ENCODE peak calls at places on chromosomes 11 and 22, in four cellular contexts. One of them, this sample, is unnamed.

GRCh38 chr11:68960299-68961071 is 20.3 kb downstream of the MRGPRD start:
- DNase-seq in dorsolateral prefrontal cortex: no peak
- DNase-seq in astrocyte of the spinal cord: no peak
- DNase-seq in fibroblast of mammary gland: no peak
- DNase-seq in this sample: no peak

GRCh38 chr22:20968281-20968977 is 1.4 kb downstream of the AIFM3 start:
- DNase-seq in dorsolateral prefrontal cortex: no peak
- DNase-seq in astrocyte of the spinal cord: no peak
- DNase-seq in fibroblast of mammary gland: no peak
- DNase-seq in this sample: no peak

GRCh38 chr11:117197516-117198456 is 1.4 kb upstream of the TAGLN start:
- DNase-seq in dorsolateral prefrontal cortex: no peak
- DNase-seq in astrocyte of the spinal cord: no peak
- DNase-seq in fibroblast of mammary gland: no peak
- DNase-seq in this sample: no peak

GRCh38 chr11:64009234-64009633 is 23.0 kb downstream of the OTUB1 start:
- DNase-seq in dorsolateral prefrontal cortex: no peak
- DNase-seq in astrocyte of the spinal cord: no peak
- DNase-seq in fibroblast of mammary gland: no peak
- DNase-seq in this sample: no peak

GRCh38 chr22:24181996-24182560 is 791 bp downstream of the SUSD2 start:
- DNase-seq in dorsolateral prefrontal cortex: no peak
- DNase-seq in astrocyte of the spinal cord: no peak
- DNase-seq in fibroblast of mammary gland: no peak
- DNase-seq in this sample: no peak

GRCh38 chr11:65826972-65827773 is 6.6 kb upstream of the SNX32 start:
- DNase-seq in dorsolateral prefrontal cortex: no peak
- DNase-seq in astrocyte of the spinal cord: no peak
- DNase-seq in fibroblast of mammary gland: no peak
- DNase-seq in this sample: no peak

GRCh38 chr11:46300270-46300669 is 22.8 kb downstream of the CREB3L1 start:
- DNase-seq in dorsolateral prefrontal cortex: no peak
- DNase-seq in astrocyte of the spinal cord: no peak
- DNase-seq in fibroblast of mammary gland: no peak
- DNase-seq in this sample: no peak

GRCh38 chr11:111528557-111528956 is 12.0 kb upstream of the LAYN start:
- DNase-seq in dorsolateral prefrontal cortex: no peak
- DNase-seq in astrocyte of the spinal cord: no peak
- DNase-seq in fibroblast of mammary gland: no peak
- DNase-seq in this sample: no peak

GRCh38 chr22:30906411-30906810 is 62.2 kb downstream of the MORC2 start:
- DNase-seq in dorsolateral prefrontal cortex: no peak
- DNase-seq in astrocyte of the spinal cord: no peak
- DNase-seq in fibroblast of mammary gland: no peak
- DNase-seq in this sample: no peak

GRCh38 chr11:47204633-47204989 is 10.2 kb upstream of the DDB2 start:
- DNase-seq in dorsolateral prefrontal cortex: no peak
- DNase-seq in astrocyte of the spinal cord: peak; percentile 57
- DNase-seq in fibroblast of mammary gland: peak; percentile 70
- DNase-seq in this sample: peak; percentile 42

GRCh38 chr22:43009444-43009843 is 5.5 kb downstream of the PACSIN2 start:
- DNase-seq in dorsolateral prefrontal cortex: no peak
- DNase-seq in astrocyte of the spinal cord: no peak
- DNase-seq in fibroblast of mammary gland: no peak
- DNase-seq in this sample: no peak

GRCh38 chr11:44625759-44626523 is 60.5 kb downstream of the CD82 start:
- DNase-seq in dorsolateral prefrontal cortex: no peak
- DNase-seq in astrocyte of the spinal cord: no peak
- DNase-seq in fibroblast of mammary gland: no peak
- DNase-seq in this sample: no peak

GRCh38 chr22:26713823-26714449 is 56.5 kb downstream of the MIAT start:
- DNase-seq in dorsolateral prefrontal cortex: no peak
- DNase-seq in astrocyte of the spinal cord: peak; percentile 31
- DNase-seq in fibroblast of mammary gland: peak; percentile 41
- DNase-seq in this sample: peak; percentile 50

GRCh38 chr22:22327723-22328122 is 83.1 kb downstream of the VPREB1 start:
- DNase-seq in dorsolateral prefrontal cortex: no peak
- DNase-seq in astrocyte of the spinal cord: no peak
- DNase-seq in fibroblast of mammary gland: no peak
- DNase-seq in this sample: no peak

GRCh38 chr11:21505070-21505469 is 687.8 kb upstream of the ANO5 start:
- DNase-seq in dorsolateral prefrontal cortex: no peak
- DNase-seq in astrocyte of the spinal cord: no peak
- DNase-seq in fibroblast of mammary gland: no peak
- DNase-seq in this sample: no peak

GRCh38 chr11:94884322-94884721 is 89.0 kb downstream of the CWC15 start:
- DNase-seq in dorsolateral prefrontal cortex: no peak
- DNase-seq in astrocyte of the spinal cord: no peak
- DNase-seq in fibroblast of mammary gland: no peak
- DNase-seq in this sample: no peak

GRCh38 chr11:121450424-121450823 is 1.7 kb upstream of the SORL1 start:
- DNase-seq in dorsolateral prefrontal cortex: no peak
- DNase-seq in astrocyte of the spinal cord: no peak
- DNase-seq in fibroblast of mammary gland: no peak
- DNase-seq in this sample: no peak

GRCh38 chr22:23410411-23410810 is 169.7 kb downstream of the IGLL1 start:
- DNase-seq in dorsolateral prefrontal cortex: peak; percentile 11
- DNase-seq in astrocyte of the spinal cord: no peak
- DNase-seq in fibroblast of mammary gland: no peak
- DNase-seq in this sample: no peak

GRCh38 chr11:59792507-59792906 is 18.1 kb downstream of the MRPL16 start:
- DNase-seq in dorsolateral prefrontal cortex: no peak
- DNase-seq in astrocyte of the spinal cord: no peak
- DNase-seq in fibroblast of mammary gland: no peak
- DNase-seq in this sample: no peak

GRCh38 chr11:848380-848931 is 5.8 kb downstream of the TSPAN4 start:
- DNase-seq in dorsolateral prefrontal cortex: no peak
- DNase-seq in astrocyte of the spinal cord: no peak
- DNase-seq in fibroblast of mammary gland: no peak
- DNase-seq in this sample: peak; percentile 40

GRCh38 chr11:7527029-7527428 is 13.2 kb downstream of the PPFIBP2 start:
- DNase-seq in dorsolateral prefrontal cortex: no peak
- DNase-seq in astrocyte of the spinal cord: no peak
- DNase-seq in fibroblast of mammary gland: no peak
- DNase-seq in this sample: no peak

GRCh38 chr11:120391854-120392253 is 55.6 kb downstream of the ARHGEF12 start:
- DNase-seq in dorsolateral prefrontal cortex: no peak
- DNase-seq in astrocyte of the spinal cord: peak; percentile 32
- DNase-seq in fibroblast of mammary gland: no peak
- DNase-seq in this sample: no peak

GRCh38 chr11:120391297-120391696 is 55.1 kb downstream of the ARHGEF12 start:
- DNase-seq in dorsolateral prefrontal cortex: no peak
- DNase-seq in astrocyte of the spinal cord: no peak
- DNase-seq in fibroblast of mammary gland: no peak
- DNase-seq in this sample: no peak

GRCh38 chr11:120390585-120390922 is 54.3 kb downstream of the ARHGEF12 start:
- DNase-seq in dorsolateral prefrontal cortex: no peak
- DNase-seq in astrocyte of the spinal cord: no peak
- DNase-seq in fibroblast of mammary gland: no peak
- DNase-seq in this sample: no peak

GRCh38 chr11:120388261-120388660 is 52.0 kb downstream of the ARHGEF12 start:
- DNase-seq in dorsolateral prefrontal cortex: no peak
- DNase-seq in astrocyte of the spinal cord: no peak
- DNase-seq in fibroblast of mammary gland: no peak
- DNase-seq in this sample: no peak

GRCh38 chr11:120389693-120390584 is 53.7 kb downstream of the ARHGEF12 start:
- DNase-seq in dorsolateral prefrontal cortex: no peak
- DNase-seq in astrocyte of the spinal cord: no peak
- DNase-seq in fibroblast of mammary gland: no peak
- DNase-seq in this sample: no peak
- H3K4me3 ChIP-seq in dorsolateral prefrontal cortex: no peak overlapping the region
- H3K4me3 ChIP-seq in astrocyte of the spinal cord: no peak overlapping the region
- H3K4me3 ChIP-seq in fibroblast of mammary gland: no peak overlapping the region
- H3K4me3 ChIP-seq in this sample: no peak overlapping the region

GRCh38 chr22:35549338-35549737 is 8.7 kb downstream of the RASD2 start:
- DNase-seq in dorsolateral prefrontal cortex: peak; percentile 70
- DNase-seq in astrocyte of the spinal cord: no peak
- DNase-seq in fibroblast of mammary gland: no peak
- DNase-seq in this sample: no peak

GRCh38 chr22:35553341-35553740 is 12.7 kb downstream of the RASD2 start:
- DNase-seq in dorsolateral prefrontal cortex: no peak
- DNase-seq in astrocyte of the spinal cord: no peak
- DNase-seq in fibroblast of mammary gland: no peak
- DNase-seq in this sample: no peak

GRCh38 chr22:35552846-35553245 is 12.2 kb downstream of the RASD2 start:
- DNase-seq in dorsolateral prefrontal cortex: no peak
- DNase-seq in astrocyte of the spinal cord: no peak
- DNase-seq in fibroblast of mammary gland: no peak
- DNase-seq in this sample: no peak

GRCh38 chr22:35552186-35552842 is 11.7 kb downstream of the RASD2 start:
- DNase-seq in dorsolateral prefrontal cortex: no peak
- DNase-seq in astrocyte of the spinal cord: peak; percentile 55
- DNase-seq in fibroblast of mammary gland: peak; percentile 30
- DNase-seq in this sample: no peak

GRCh38 chr22:35551549-35552177 is 11.0 kb downstream of the RASD2 start:
- DNase-seq in dorsolateral prefrontal cortex: no peak
- DNase-seq in astrocyte of the spinal cord: no peak
- DNase-seq in fibroblast of mammary gland: no peak
- DNase-seq in this sample: no peak
- TF ChIP-seq CTCF in dorsolateral prefrontal cortex: no peak
- TF ChIP-seq CTCF in astrocyte of the spinal cord: no peak
- TF ChIP-seq CTCF in fibroblast of mammary gland: no peak
- TF ChIP-seq CTCF in this sample: no peak

GRCh38 chr11:123386746-123387510 is 43.1 kb upstream of the GRAMD1B start:
- DNase-seq in dorsolateral prefrontal cortex: no peak
- DNase-seq in astrocyte of the spinal cord: no peak
- DNase-seq in fibroblast of mammary gland: no peak
- DNase-seq in this sample: no peak
- H3K4me3 ChIP-seq in dorsolateral prefrontal cortex: no peak overlapping the region
- H3K4me3 ChIP-seq in astrocyte of the spinal cord: no peak overlapping the region
- H3K4me3 ChIP-seq in fibroblast of mammary gland: no peak overlapping the region
- H3K4me3 ChIP-seq in this sample: no peak overlapping the region

GRCh38 chr22:50192825-50193204 is 7.1 kb downstream of the TRABD start:
- DNase-seq in dorsolateral prefrontal cortex: no peak
- DNase-seq in astrocyte of the spinal cord: no peak
- DNase-seq in fibroblast of mammary gland: no peak
- DNase-seq in this sample: no peak

GRCh38 chr22:50192056-50192824 is 6.5 kb downstream of the TRABD start:
- DNase-seq in dorsolateral prefrontal cortex: no peak
- DNase-seq in astrocyte of the spinal cord: no peak
- DNase-seq in fibroblast of mammary gland: peak; percentile 33
- DNase-seq in this sample: no peak

GRCh38 chr22:50194037-50194809 is 6.6 kb upstream of the SELENOO start:
- DNase-seq in dorsolateral prefrontal cortex: no peak
- DNase-seq in astrocyte of the spinal cord: no peak
- DNase-seq in fibroblast of mammary gland: no peak
- DNase-seq in this sample: no peak

GRCh38 chr22:50191041-50191740 is 5.5 kb downstream of the TRABD start:
- DNase-seq in dorsolateral prefrontal cortex: no peak
- DNase-seq in astrocyte of the spinal cord: no peak
- DNase-seq in fibroblast of mammary gland: no peak
- DNase-seq in this sample: peak; percentile 61

DNA sequence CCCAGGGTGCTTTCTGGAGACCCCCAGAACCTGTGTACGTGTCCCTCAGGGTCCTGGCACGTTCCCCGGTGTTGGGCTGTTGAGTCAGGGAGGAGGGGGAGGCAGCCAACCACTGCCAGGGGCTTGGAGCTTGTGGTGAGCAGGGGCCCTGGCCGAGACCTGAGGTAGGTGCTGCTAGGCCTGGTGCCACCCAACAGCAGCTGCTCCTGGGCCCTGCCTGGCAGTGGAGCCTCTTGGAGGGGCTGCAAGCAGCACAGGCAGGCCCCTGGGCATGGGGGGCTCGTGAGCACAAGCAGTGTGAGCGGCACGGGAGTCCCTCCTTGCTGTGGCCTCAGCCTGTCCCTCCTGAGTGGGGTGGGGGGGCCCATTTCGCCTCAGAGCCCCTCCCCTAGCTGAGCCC is 7.2 kb upstream of the SELENOO start:
- DNase-seq in dorsolateral prefrontal cortex: no peak
- DNase-seq in astrocyte of the spinal cord: no peak
- DNase-seq in fibroblast of mammary gland: no peak
- DNase-seq in this sample: no peak
- TF ChIP-seq CTCF in dorsolateral prefrontal cortex: no peak
- TF ChIP-seq CTCF in astrocyte of the spinal cord: no peak
- TF ChIP-seq CTCF in fibroblast of mammary gland: no peak
- TF ChIP-seq CTCF in this sample: no peak

GRCh38 chr22:47630741-47631534 is 868.5 kb downstream of the TBC1D22A start:
- DNase-seq in dorsolateral prefrontal cortex: no peak
- DNase-seq in astrocyte of the spinal cord: no peak
- DNase-seq in fibroblast of mammary gland: no peak
- DNase-seq in this sample: no peak
- H3K4me3 ChIP-seq in dorsolateral prefrontal cortex: peak overlapping the region; percentile 43
- H3K4me3 ChIP-seq in astrocyte of the spinal cord: no peak overlapping the region
- H3K4me3 ChIP-seq in fibroblast of mammary gland: no peak overlapping the region
- H3K4me3 ChIP-seq in this sample: no peak overlapping the region

DNA sequence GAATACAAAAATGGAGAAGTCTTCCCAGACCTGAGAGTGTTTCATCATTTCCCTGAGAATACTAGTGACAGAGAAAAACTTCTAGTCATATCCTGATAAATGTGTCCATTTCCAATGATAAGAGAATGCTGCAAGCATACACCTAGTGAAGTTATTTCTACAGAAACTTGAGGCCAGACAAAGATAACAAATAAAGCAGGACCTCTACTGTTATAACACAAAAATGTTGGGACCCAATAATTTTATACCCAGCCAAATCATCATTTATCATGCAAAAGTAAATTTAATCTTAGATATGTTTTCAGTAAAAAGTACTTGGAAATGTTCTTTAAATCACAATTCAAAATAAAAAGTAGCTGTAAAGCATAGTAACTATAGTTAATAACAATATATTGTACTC is 12.7 kb downstream of the RRAS2 start:
- DNase-seq in dorsolateral prefrontal cortex: no peak
- DNase-seq in astrocyte of the spinal cord: no peak
- DNase-seq in fibroblast of mammary gland: no peak
- DNase-seq in this sample: no peak
- TF ChIP-seq CTCF in dorsolateral prefrontal cortex: no peak
- TF ChIP-seq CTCF in astrocyte of the spinal cord: no peak
- TF ChIP-seq CTCF in fibroblast of mammary gland: no peak
- TF ChIP-seq CTCF in this sample: no peak

GRCh38 chr11:75813622-75814039 is 1.4 kb upstream of the UVRAG start:
- DNase-seq in dorsolateral prefrontal cortex: no peak
- DNase-seq in astrocyte of the spinal cord: no peak
- DNase-seq in fibroblast of mammary gland: peak; percentile 36
- DNase-seq in this sample: no peak
- H3K4me3 ChIP-seq in dorsolateral prefrontal cortex: peak overlapping the region; percentile 92
- H3K4me3 ChIP-seq in astrocyte of the spinal cord: no peak overlapping the region
- H3K4me3 ChIP-seq in fibroblast of mammary gland: no peak overlapping the region
- H3K4me3 ChIP-seq in this sample: no peak overlapping the region